ENCODE peak calls at places on chromosomes 6 and 20, in six cellular contexts. C is activated T-cell treated with anti-CD3 and anti-CD28 coated beads for 24 hours; L is spleen; P is COR-L47; N is right cardiac atrium; O is central memory CD4-positive, alpha-beta T cell. T is an unnamed sample.
A peak's percentile ranks its signal among the peaks of the same experiment; 100 is the strongest.

GRCh38 chr6:100203391-100203790 is 209.4 kb upstream of the MCHR2 start:
- DNase-seq in C (no peak), L (no peak), P (no peak), N (no peak), O (no peak), T (peak; percentile 89)

GRCh38 chr20:17229256-17229655 is 2.4 kb downstream of the PCSK2 start:
- DNase-seq in C (no peak), L (no peak), P (no peak), N (no peak), O (no peak), T (no peak)

GRCh38 chr6:35108309-35108885 is 32.7 kb downstream of the TCP11 start:
- DNase-seq in C (no peak), L (no peak), P (no peak), N (no peak), O (no peak), T (no peak)

GRCh38 chr6:69816569-69816968 is 19.8 kb upstream of the LMBRD1 start:
- DNase-seq in C (no peak), L (no peak), P (no peak), N (no peak), O (peak; percentile 31), T (no peak)

GRCh38 chr20:57868310-57868709 is 158.5 kb upstream of the PMEPA1 start:
- DNase-seq in C (no peak), L (no peak), P (no peak), N (no peak), O (no peak), T (no peak)

GRCh38 chr20:38201356-38201755 is 36.3 kb upstream of the TGM2 start:
- DNase-seq in C (no peak), L (peak; percentile 64), P (no peak), N (no peak), O (no peak), T (peak; percentile 94)

GRCh38 chr6:31829633-31830492 is 2.3 kb downstream of the HSPA1B start:
- DNase-seq in C (no peak), L (peak; percentile 78), P (peak; percentile 43), N (no peak), O (peak; percentile 60), T (peak; percentile 47)

GRCh38 chr6:21740719-21741118 is 147.2 kb downstream of the SOX4 start:
- DNase-seq in C (no peak), L (no peak), P (peak; percentile 28), N (no peak), O (no peak), T (no peak)